ENCODE peak calls at places on chromosomes 7 and 10, in five cellular contexts. K, P, Y, I and E are unnamed samples.

GRCh38 chr7:30080818-30081217 is 52.6 kb downstream of the PLEKHA8 start:
- DNase-seq in P (no peak), Y (no peak), K (no peak), I (no peak), E (no peak)

GRCh38 chr7:150877545-150877944 is 25.2 kb downstream of the AOC1 start:
- DNase-seq in I (no peak), K (no peak), Y (no peak), P (no peak), E (no peak)

GRCh38 chr10:31947144-31947926 is 18.7 kb upstream of the ARHGAP12 start:
- DNase-seq in Y (no peak), P (peak; percentile 79), K (no peak), I (no peak), E (no peak)

GRCh38 chr10:12709516-12709915 is 292.0 kb downstream of the CCDC3 start:
- DNase-seq in Y (no peak), P (no peak), K (no peak), I (no peak), E (no peak)

GRCh38 chr10:127159648-127160245 is 36.6 kb downstream of the INSYN2A start:
- DNase-seq in P (no peak), I (no peak), K (no peak), Y (no peak), E (no peak)

GRCh38 chr10:92801978-92802872 is 46.1 kb upstream of the EXOC6 start:
- DNase-seq in Y (peak; percentile 42), P (no peak), K (no peak), I (no peak), E (no peak)

GRCh38 chr7:2066251-2066919 is 166.4 kb downstream of the MAD1L1 start:
- DNase-seq in K (no peak), I (no peak), P (no peak), Y (no peak), E (no peak)

GRCh38 chr7:5574770-5575269 is 151.2 kb upstream of the TNRC18 start:
- DNase-seq in P (no peak), I (peak; percentile 87), K (no peak), Y (peak; percentile 64), E (no peak)

GRCh38 chr7:156401617-156402016 is 239.0 kb upstream of the RNF32 start:
- DNase-seq in P (no peak), Y (no peak), K (no peak), I (no peak), E (no peak)

GRCh38 chr10:111323567-111323966 is 246.7 kb downstream of the ADRA2A start:
- DNase-seq in K (no peak), P (peak; percentile 4), Y (no peak), I (no peak), E (no peak)

GRCh38 chr10:72729528-72729927 is 37.6 kb downstream of the MCU start:
- DNase-seq in I (no peak), Y (no peak), K (no peak), P (no peak), E (no peak)

GRCh38 chr7:130419652-130420051 is 21.2 kb downstream of the CEP41 start:
- DNase-seq in P (no peak), K (no peak), I (no peak), Y (no peak), E (no peak)

GRCh38 chr7:130356760-130357611 is 12.4 kb downstream of the CPA5 start:
- DNase-seq in Y (no peak), P (peak; percentile 53), I (no peak), K (peak; percentile 26), E (peak; percentile 85)

GRCh38 chr7:42758124-42758523 is 153.7 kb downstream of the C7orf25 start:
- DNase-seq in K (no peak), I (no peak), Y (no peak), P (no peak), E (no peak)

GRCh38 chr7:106425017-106425719 is 140.4 kb upstream of the NAMPT start:
- DNase-seq in Y (no peak), I (no peak), P (no peak), K (peak; percentile 69), E (peak; percentile 82)

GRCh38 chr7:2633538-2634264 is 1.9 kb downstream of the TTYH3 start:
- DNase-seq in I (no peak), Y (no peak), P (no peak), K (no peak), E (no peak)

GRCh38 chr10:71974489-71975011 is 10.4 kb downstream of the CHST3 start:
- DNase-seq in I (no peak), P (peak; percentile 51), Y (no peak), K (no peak), E (no peak)

DNA sequence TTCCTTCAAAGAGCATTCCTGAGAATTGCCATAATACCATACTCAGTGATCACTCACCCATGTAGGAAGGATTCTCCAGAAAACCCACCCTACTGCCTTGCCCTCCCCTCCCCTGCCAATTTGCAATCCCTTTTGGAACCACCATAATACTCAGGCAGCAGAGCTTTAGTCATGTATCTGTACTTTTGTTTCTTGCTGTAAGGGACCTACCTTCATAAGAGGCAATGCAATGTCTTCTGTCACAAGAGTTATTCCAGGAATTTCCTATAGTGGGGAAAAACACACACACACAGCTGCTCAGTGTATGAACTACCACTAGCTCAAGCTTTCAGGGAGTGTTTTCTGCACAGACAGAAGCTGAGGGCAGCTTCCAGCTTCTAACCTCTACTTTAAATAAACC is 67.0 kb downstream of the GSAP start:
- DNase-seq in K (no peak), Y (no peak), I (no peak), P (no peak), E (no peak)
- TF ChIP-seq CTCF in K (no peak), Y (no peak), I (no peak), P (no peak), E (no peak)

GRCh38 chr10:78550716-78551115 is 517.1 kb downstream of the RPS24 start:
- DNase-seq in Y (no peak), P (no peak), I (no peak), K (no peak), E (no peak)
- H3K4me3 ChIP-seq in Y (no peak overlapping the region), P (no peak overlapping the region), I (no peak overlapping the region), K (no peak overlapping the region), E (no peak overlapping the region)

GRCh38 chr10:69416695-69417094 is at the start of gene TACR2:
- DNase-seq in I (no peak), K (peak; percentile 48), P (no peak), Y (no peak), E (no peak)
- TF ChIP-seq POLR2AphosphoS5 in I (no peak), K (peak; percentile 84), P (no peak), Y (no peak), E (no peak)

GRCh38 chr7:107472116-107472515 is 2.3 kb downstream of the GPR22 start:
- DNase-seq in I (no peak), P (no peak), Y (no peak), K (no peak), E (no peak)

GRCh38 chr7:107469836-107470416 is at the start of gene GPR22:
- DNase-seq in Y (no peak), K (no peak), I (no peak), P (no peak), E (no peak)

GRCh38 chr7:107473975-107474598 is 4.2 kb downstream of the GPR22 start:
- DNase-seq in I (no peak), K (no peak), Y (no peak), P (no peak), E (no peak)

GRCh38 chr7:107468824-107469223 is 1.0 kb upstream of the GPR22 start:
- DNase-seq in K (no peak), P (no peak), I (no peak), Y (no peak), E (no peak)

GRCh38 chr7:107471292-107472070 is 1.6 kb downstream of the GPR22 start:
- DNase-seq in K (no peak), Y (no peak), P (no peak), I (no peak), E (no peak)
- TF ChIP-seq CTCF in K (no peak), Y (no peak), P (no peak), I (no peak), E (no peak)

GRCh38 chr7:4416436-4417092 is 265.5 kb upstream of the FOXK1 start:
- DNase-seq in Y (no peak), P (no peak), I (peak; percentile 13), K (peak; percentile 12), E (no peak)
- H3K4me3 ChIP-seq in Y (no peak overlapping the region), P (no peak overlapping the region), I (no peak overlapping the region), K (peak overlapping the region; percentile 13), E (peak overlapping the region; percentile 11)

GRCh38 chr10:124728071-124728829 is 15.9 kb downstream of the FAM53B start:
- DNase-seq in K (peak; percentile 39), Y (no peak), P (no peak), I (no peak), E (peak; percentile 27)
- TF ChIP-seq POLR2AphosphoS5 in K (peak; percentile 28), Y (no peak), P (no peak), I (no peak), E (no peak)

GRCh38 chr10:102393411-102394078 is 2.0 kb upstream of the NFKB2 start:
- DNase-seq in P (no peak), Y (no peak), K (no peak), I (no peak), E (no peak)
- TF ChIP-seq CTCF in P (peak; percentile 98), Y (no peak), K (no peak), I (no peak), E (no peak)

DNA sequence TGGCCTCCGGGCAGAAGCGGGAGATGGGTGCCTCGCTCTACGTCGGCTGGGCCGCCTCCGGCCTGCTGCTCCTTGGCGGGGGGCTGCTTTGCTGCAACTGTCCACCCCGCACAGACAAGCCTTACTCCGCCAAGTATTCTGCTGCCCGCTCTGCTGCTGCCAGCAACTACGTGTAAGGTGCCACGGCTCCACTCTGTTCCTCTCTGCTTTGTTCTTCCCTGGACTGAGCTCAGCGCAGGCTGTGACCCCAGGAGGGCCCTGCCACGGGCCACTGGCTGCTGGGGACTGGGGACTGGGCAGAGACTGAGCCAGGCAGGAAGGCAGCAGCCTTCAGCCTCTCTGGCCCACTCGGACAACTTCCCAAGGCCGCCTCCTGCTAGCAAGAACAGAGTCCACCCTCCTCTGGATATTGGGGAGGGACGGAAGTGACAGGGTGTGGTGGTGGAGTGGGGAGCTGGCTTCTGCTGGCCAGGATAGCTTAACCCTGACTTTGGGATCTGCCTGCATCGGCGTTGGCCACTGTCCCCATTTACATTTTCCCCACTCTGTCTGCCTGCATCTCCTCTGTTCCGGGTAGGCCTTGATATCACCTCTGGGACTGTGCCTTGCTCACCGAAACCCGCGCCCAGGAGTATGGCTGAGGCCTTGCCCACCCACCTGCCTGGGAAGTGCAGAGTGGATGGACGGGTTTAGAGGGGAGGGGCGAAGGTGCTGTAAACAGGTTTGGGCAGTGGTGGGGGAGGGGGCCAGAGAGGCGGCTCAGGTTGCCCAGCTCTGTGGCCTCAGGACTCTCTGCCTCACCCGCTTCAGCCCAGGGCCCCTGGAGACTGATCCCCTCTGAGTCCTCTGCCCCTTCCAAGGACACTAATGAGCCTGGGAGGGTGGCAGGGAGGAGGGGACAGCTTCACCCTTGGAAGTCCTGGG is 1.1 kb downstream of the CLDN4 start:
- DNase-seq in Y (peak; percentile 91), K (peak; percentile 81), I (no peak), P (peak; percentile 77), E (peak; percentile 96)
- H3K4me3 ChIP-seq in Y (peak overlapping the region; percentile 43), K (peak overlapping the region; percentile 62), I (no peak overlapping the region), P (peak overlapping the region; percentile 96), E (peak overlapping the region; percentile 65)